ENCODE peak calls at places on chromosomes 11 and 22, in ten cellular contexts. A, V, B, Y, M, H, Q, N, W and X are unnamed samples. For H3K9me2, the result is how much of the 10 kb centered on the place peaks cover.

GRCh38 chr22:50505776-50506610 is 1.5 kb downstream of the LMF2 start:
- DNase-seq in A (no peak), V (no peak), B (no peak), Y (no peak), M (no peak), H (no peak), Q (no peak), N (no peak), W (no peak), X (peak)

GRCh38 chr22:40258463-40259046 is 80.8 kb downstream of the TNRC6B start:
- DNase-seq in A (no peak), V (no peak), B (no peak), Y (peak), M (no peak), H (peak), Q (peak), N (peak), W (no peak), X (peak)

GRCh38 chr11:119759324-119759723 is 30.3 kb upstream of the NECTIN1 start:
- DNase-seq in A (no peak), V (no peak), B (no peak), Y (peak), M (no peak), H (peak), Q (peak), N (peak), W (no peak), X (peak)

GRCh38 chr11:30128269-30128932 is 102.4 kb upstream of the FSHB start:
- DNase-seq in A (no peak), V (peak), B (peak), Y (peak), M (peak), H (no peak), Q (peak), N (peak), W (peak), X (peak)

GRCh38 chr22:20974336-20974955 is 7.4 kb downstream of the AIFM3 start:
- DNase-seq in A (no peak), V (no peak), B (no peak), Y (no peak), M (no peak), H (no peak), Q (no peak), N (no peak), W (no peak), X (no peak)

GRCh38 chr11:117911694-117912093 is 17.5 kb downstream of the TMPRSS13 start:
- DNase-seq in A (no peak), V (no peak), B (no peak), Y (no peak), M (no peak), H (no peak), Q (no peak), N (no peak), W (no peak), X (no peak)

GRCh38 chr11:65212226-65212801 is 30.6 kb downstream of the CAPN1 start:
- DNase-seq in A (no peak), V (peak), B (peak), Y (no peak), M (no peak), H (no peak), Q (no peak), N (no peak), W (no peak), X (no peak)

GRCh38 chr11:95680169-95680929 is 109.2 kb downstream of the FAM76B start:
- DNase-seq in A (peak), V (peak), B (no peak), Y (no peak), M (no peak), H (no peak), Q (peak), N (peak), W (no peak), X (peak)

GRCh38 chr11:77821349-77821851 is 456 bp downstream of the AAMDC start:
- DNase-seq in A (peak), V (peak), B (no peak), Y (no peak), M (peak), H (no peak), Q (peak), N (peak), W (peak), X (peak)

GRCh38 chr11:1391165-1392010 is 1.7 kb downstream of the BRSK2 start:
- DNase-seq in A (no peak), V (peak), B (no peak), Y (no peak), M (no peak), H (no peak), Q (no peak), N (no peak), W (peak), X (no peak)

GRCh38 chr11:37687130-37687529 is 1089.1 kb upstream of the RAG2 start:
- DNase-seq in A (no peak), V (no peak), B (no peak), Y (no peak), M (no peak), H (no peak), Q (no peak), N (no peak), W (no peak), X (no peak)

GRCh38 chr11:103624708-103625623 is 411.5 kb upstream of the DDI1 start:
- DNase-seq in A (no peak), V (peak), B (no peak), Y (no peak), M (no peak), H (peak), Q (peak), N (peak), W (peak), X (no peak)

GRCh38 chr11:69911310-69912160 is 92.3 kb upstream of the FGF3 start:
- DNase-seq in A (no peak), V (no peak), B (no peak), Y (no peak), M (no peak), H (no peak), Q (no peak), N (no peak), W (no peak), X (no peak)

GRCh38 chr11:31656051-31656450 is 146.5 kb downstream of the ELP4 start:
- DNase-seq in A (no peak), V (no peak), B (no peak), Y (no peak), M (no peak), H (no peak), Q (peak), N (peak), W (no peak), X (no peak)

GRCh38 chr11:78351193-78351592 is 66.4 kb downstream of the GAB2 start:
- DNase-seq in A (no peak), V (peak), B (no peak), Y (no peak), M (peak), H (no peak), Q (no peak), N (peak), W (no peak), X (no peak)

GRCh38 chr11:35629914-35630313 is 11.7 kb downstream of the FJX1 start:
- DNase-seq in A (no peak), V (no peak), B (no peak), Y (peak), M (no peak), H (peak), Q (peak), N (peak), W (no peak), X (peak)

GRCh38 chr11:47992959-47993820 is 12.8 kb downstream of the PTPRJ start:
- DNase-seq in A (no peak), V (no peak), B (peak), Y (peak), M (no peak), H (peak), Q (peak), N (peak), W (no peak), X (peak)

GRCh38 chr11:114059984-114060401 is 482 bp downstream of the ZBTB16 start:
- DNase-seq in A (no peak), V (peak), B (no peak), Y (no peak), M (no peak), H (no peak), Q (no peak), N (peak), W (no peak), X (no peak)

GRCh38 chr11:135027461-135027860 is 615.4 kb upstream of the B3GAT1 start:
- DNase-seq in A (peak), V (peak), B (peak), Y (no peak), M (peak), H (no peak), Q (peak), N (peak), W (no peak), X (peak)

GRCh38 chr11:2924821-2925675 is 4.2 kb downstream of the PHLDA2 start:
- DNase-seq in A (no peak), V (no peak), B (no peak), Y (no peak), M (no peak), H (no peak), Q (no peak), N (no peak), W (no peak), X (no peak)

GRCh38 chr11:12785901-12786300 is 111.7 kb downstream of the TEAD1 start:
- DNase-seq in A (no peak), V (no peak), B (no peak), Y (no peak), M (no peak), H (no peak), Q (no peak), N (no peak), W (no peak), X (no peak)

GRCh38 chr22:40030757-40031092 is 36.0 kb downstream of the FAM83F start:
- DNase-seq in A (no peak), V (peak), B (no peak), Y (no peak), M (no peak), H (no peak), Q (no peak), N (no peak), W (no peak), X (no peak)

GRCh38 chr11:65058419-65059054 is at the start of gene NAALADL1:
- DNase-seq in A (no peak), V (no peak), B (no peak), Y (no peak), M (no peak), H (no peak), Q (no peak), N (no peak), W (no peak), X (no peak)

GRCh38 chr11:11313426-11313825 is 39.6 kb downstream of the CSNK2A3 start:
- DNase-seq in A (no peak), V (no peak), B (no peak), Y (no peak), M (no peak), H (no peak), Q (peak), N (peak), W (no peak), X (no peak)

GRCh38 chr11:68018730-68019190 is 8.6 kb downstream of the ALDH3B1 start:
- DNase-seq in A (no peak), V (no peak), B (peak), Y (no peak), M (no peak), H (no peak), Q (no peak), N (no peak), W (no peak), X (no peak)

GRCh38 chr11:68016161-68016903 is 6.2 kb downstream of the ALDH3B1 start:
- DNase-seq in A (no peak), V (no peak), B (no peak), Y (no peak), M (no peak), H (no peak), Q (no peak), N (peak), W (no peak), X (no peak)

GRCh38 chr11:68016904-68017817 is 7.0 kb downstream of the ALDH3B1 start:
- DNase-seq in A (no peak), V (no peak), B (no peak), Y (no peak), M (no peak), H (peak), Q (no peak), N (no peak), W (no peak), X (peak)

GRCh38 chr11:68019486-68019885 is 9.4 kb downstream of the ALDH3B1 start:
- DNase-seq in A (no peak), V (no peak), B (no peak), Y (no peak), M (no peak), H (no peak), Q (no peak), N (no peak), W (no peak), X (no peak)

GRCh38 chr11:68017858-68018729 is 8.0 kb downstream of the ALDH3B1 start:
- DNase-seq in A (no peak), V (no peak), B (no peak), Y (no peak), M (no peak), H (no peak), Q (no peak), N (no peak), W (no peak), X (no peak)
- H2AFZ ChIP-seq in A (no peak), V (no peak), B (no peak), Y (no peak), M (no peak), H (no peak), Q (no peak), N (no peak), W (no peak), X (no peak)

GRCh38 chr11:62676698-62677097 is 2.2 kb downstream of the UBXN1 start:
- DNase-seq in A (no peak), V (no peak), B (peak), Y (no peak), M (no peak), H (no peak), Q (no peak), N (peak), W (no peak), X (no peak)
- H3K9me2 ChIP-seq in A (under half), V (under half), B (under half), Y (under half), M (under half), H (under half), Q (under half), N (under half), W (under half), X (under half)

DNA sequence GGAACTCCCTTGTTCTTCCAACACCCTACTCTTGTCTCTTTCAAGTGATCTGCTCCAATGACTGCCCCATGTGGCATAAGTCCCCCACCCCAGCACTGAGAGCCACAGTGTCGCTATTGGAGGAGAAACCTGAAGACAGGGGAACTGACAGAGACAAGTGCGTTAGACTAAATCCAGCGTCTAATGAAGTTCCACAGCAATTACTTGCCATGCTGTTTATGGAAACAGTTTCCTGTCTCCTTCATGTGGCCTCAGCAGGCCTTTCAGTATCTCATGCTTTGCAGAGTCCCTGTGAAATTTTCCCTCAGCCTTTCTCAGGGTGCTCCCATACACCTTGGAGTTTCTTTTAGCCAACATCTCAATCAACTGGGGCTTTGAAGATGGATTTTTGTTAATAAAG is 277.4 kb downstream of the ETS1 start:
- DNase-seq in A (no peak), V (no peak), B (no peak), Y (no peak), M (no peak), H (no peak), Q (no peak), N (no peak), W (no peak), X (no peak)
- H2AFZ ChIP-seq in A (no peak), V (no peak), B (no peak), Y (no peak), M (no peak), H (no peak), Q (no peak), N (no peak), W (no peak), X (no peak)

GRCh38 chr11:14471127-14471526 is 28.5 kb downstream of the COPB1 start:
- DNase-seq in A (no peak), V (no peak), B (no peak), Y (no peak), M (no peak), H (no peak), Q (no peak), N (no peak), W (no peak), X (no peak)
- H3K9me2 ChIP-seq in A (under half), V (under half), B (under half), Y (under half), M (under half), H (under half), Q (under half), N (under half), W (under half), X (under half)

GRCh38 chr11:61930936-61931335 is 13.6 kb upstream of the RAB3IL1 start:
- DNase-seq in A (no peak), V (no peak), B (no peak), Y (no peak), M (no peak), H (no peak), Q (no peak), N (no peak), W (no peak), X (no peak)

GRCh38 chr11:61926235-61926634 is 8.9 kb upstream of the RAB3IL1 start:
- DNase-seq in A (no peak), V (no peak), B (no peak), Y (no peak), M (no peak), H (no peak), Q (no peak), N (no peak), W (no peak), X (no peak)

GRCh38 chr11:61927501-61927900 is 10.1 kb upstream of the RAB3IL1 start:
- DNase-seq in A (no peak), V (no peak), B (no peak), Y (no peak), M (no peak), H (no peak), Q (no peak), N (no peak), W (no peak), X (no peak)

GRCh38 chr11:61924016-61924360 is 6.6 kb upstream of the RAB3IL1 start:
- DNase-seq in A (no peak), V (no peak), B (no peak), Y (no peak), M (no peak), H (no peak), Q (no peak), N (no peak), W (no peak), X (no peak)

GRCh38 chr11:61928606-61929005 is 11.2 kb upstream of the RAB3IL1 start:
- DNase-seq in A (no peak), V (no peak), B (no peak), Y (no peak), M (no peak), H (no peak), Q (no peak), N (peak), W (no peak), X (no peak)
- H2AFZ ChIP-seq in A (no peak), V (no peak), B (no peak), Y (no peak), M (no peak), H (no peak), Q (no peak), N (no peak), W (no peak), X (no peak)

GRCh38 chr22:26303475-26303874 is 125.6 kb upstream of the ASPHD2 start:
- DNase-seq in A (no peak), V (no peak), B (no peak), Y (no peak), M (no peak), H (no peak), Q (no peak), N (no peak), W (no peak), X (no peak)

GRCh38 chr22:26302726-26303125 is 126.3 kb upstream of the ASPHD2 start:
- DNase-seq in A (no peak), V (no peak), B (no peak), Y (no peak), M (no peak), H (no peak), Q (no peak), N (no peak), W (no peak), X (no peak)

GRCh38 chr22:26295583-26296126 is 126.4 kb downstream of the SEZ6L start:
- DNase-seq in A (no peak), V (no peak), B (no peak), Y (no peak), M (no peak), H (no peak), Q (no peak), N (no peak), W (no peak), X (no peak)

GRCh38 chr22:26304730-26305129 is 124.3 kb upstream of the ASPHD2 start:
- DNase-seq in A (no peak), V (no peak), B (no peak), Y (no peak), M (no peak), H (no peak), Q (no peak), N (no peak), W (no peak), X (no peak)

DNA sequence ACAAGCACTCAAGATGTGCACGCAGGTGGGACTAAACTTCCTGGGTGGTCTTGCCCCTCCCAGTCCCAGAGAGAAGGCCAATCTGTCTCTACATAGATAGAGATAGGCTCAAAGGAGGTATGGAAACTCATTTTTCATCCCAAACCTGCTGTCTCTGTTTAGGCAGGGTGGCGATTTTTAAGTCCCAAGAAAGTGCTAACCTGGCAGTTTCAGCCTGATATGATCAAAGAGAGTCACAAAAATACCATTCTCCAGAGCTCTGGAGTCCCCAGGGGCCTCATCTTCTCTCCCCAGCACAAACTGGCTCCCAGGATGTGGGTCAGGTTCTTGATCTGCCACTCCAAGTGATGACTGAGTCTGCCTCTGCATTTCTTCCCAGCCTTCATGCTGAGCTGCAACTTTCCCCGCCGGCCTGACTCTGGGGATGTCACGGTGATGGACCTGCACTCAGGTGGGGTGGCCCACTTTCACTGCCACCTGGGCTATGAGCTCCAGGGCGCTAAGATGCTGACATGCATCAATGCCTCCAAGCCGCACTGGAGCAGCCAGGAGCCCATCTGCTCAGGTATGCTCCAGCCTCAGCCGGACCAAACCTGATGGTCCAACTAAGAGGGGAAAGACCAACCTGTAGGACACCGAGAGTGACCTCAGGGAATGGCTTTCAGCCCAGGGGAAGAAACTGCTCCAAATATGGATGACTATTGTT is 129.5 kb downstream of the SEZ6L start:
- DNase-seq in A (no peak), V (no peak), B (no peak), Y (no peak), M (no peak), H (no peak), Q (no peak), N (no peak), W (no peak), X (no peak)
- H3K9me2 ChIP-seq in A (under half), V (under half), B (under half), Y (under half), M (under half), H (under half), Q (under half), N (under half), W (under half), X (under half)